ENCODE peak calls at places on chromosomes 16 and 17, in nine cellular contexts. D is HCT116, L is thoracic aorta, F is lower leg skin, V is testis, Z is choroid plexus epithelial cell, O is tibial artery, N is AG09309, J is heart left ventricle. R is an unnamed sample.

GRCh38 chr16:74160759-74161158 is 135.9 kb upstream of the PSMD7 start:
- DNase-seq in D (no peak), L (no peak), F (no peak), V (no peak), Z (no peak), O (no peak), N (no peak), J (no peak), R (no peak)

GRCh38 chr16:23754594-23755483 is at the start of gene CHP2:
- DNase-seq in D (no peak), L (no peak), F (peak), V (peak), Z (no peak), O (no peak), N (no peak), J (peak), R (no peak)

GRCh38 chr17:49579522-49579921 is 3.9 kb downstream of the NXPH3 start:
- DNase-seq in D (no peak), L (no peak), F (no peak), V (no peak), Z (no peak), O (no peak), N (no peak), J (no peak), R (no peak)

GRCh38 chr17:16881239-16881924 is 90.5 kb downstream of the TNFRSF13B start:
- DNase-seq in D (no peak), L (no peak), F (peak), V (no peak), Z (no peak), O (no peak), N (no peak), J (no peak), R (no peak)

GRCh38 chr16:88347656-88348376 is 34.9 kb upstream of the ZNF469 start:
- DNase-seq in D (no peak), L (no peak), F (no peak), V (no peak), Z (no peak), O (no peak), N (no peak), J (peak), R (no peak)

GRCh38 chr17:48995332-48995870 is 1.8 kb upstream of the IGF2BP1 start:
- DNase-seq in D (no peak), L (no peak), F (peak), V (no peak), Z (no peak), O (no peak), N (no peak), J (no peak), R (no peak)

GRCh38 chr17:80379348-80379747 is 35.6 kb upstream of the ENDOV start:
- DNase-seq in D (no peak), L (no peak), F (no peak), V (no peak), Z (no peak), O (no peak), N (no peak), J (no peak), R (no peak)

GRCh38 chr17:67994827-67995567 is 1.3 kb downstream of the C17orf58 start:
- DNase-seq in D (no peak), L (no peak), F (no peak), V (no peak), Z (peak), O (peak), N (no peak), J (no peak), R (peak)

GRCh38 chr16:69706256-69706974 is 19.9 kb downstream of the NQO1 start:
- DNase-seq in D (no peak), L (no peak), F (no peak), V (no peak), Z (peak), O (no peak), N (no peak), J (no peak), R (no peak)

GRCh38 chr16:23962001-23962400 is 126.2 kb downstream of the PRKCB start:
- DNase-seq in D (no peak), L (no peak), F (peak), V (no peak), Z (no peak), O (no peak), N (no peak), J (no peak), R (no peak)

GRCh38 chr17:65099941-65100315 is 37.2 kb upstream of the RGS9 start:
- DNase-seq in D (peak), L (peak), F (peak), V (peak), Z (peak), O (peak), N (no peak), J (peak), R (no peak)

GRCh38 chr17:7956208-7956965 is 24.4 kb downstream of the CNTROB start:
- DNase-seq in D (no peak), L (no peak), F (no peak), V (peak), Z (peak), O (peak), N (no peak), J (peak), R (no peak)

GRCh38 chr16:3963203-3963602 is 82.7 kb upstream of the CREBBP start:
- DNase-seq in D (no peak), L (no peak), F (no peak), V (no peak), Z (no peak), O (no peak), N (no peak), J (no peak), R (no peak)

GRCh38 chr16:72066747-72067146 is 3.7 kb downstream of the HPR start:
- DNase-seq in D (peak), L (no peak), F (no peak), V (no peak), Z (peak), O (no peak), N (peak), J (no peak), R (no peak)

GRCh38 chr17:80461527-80462166 is 14.8 kb downstream of the NPTX1 start:
- DNase-seq in D (no peak), L (no peak), F (no peak), V (no peak), Z (no peak), O (no peak), N (no peak), J (no peak), R (no peak)

GRCh38 chr17:57407287-57408063 is 151.2 kb downstream of the MSI2 start:
- DNase-seq in D (no peak), L (no peak), F (no peak), V (no peak), Z (no peak), O (no peak), N (no peak), J (no peak), R (no peak)

GRCh38 chr17:77425791-77426641 is 285.2 kb downstream of the SEC14L1 start:
- DNase-seq in D (no peak), L (no peak), F (no peak), V (no peak), Z (peak), O (no peak), N (no peak), J (peak), R (no peak)

GRCh38 chr16:53094013-53094630 is 39.3 kb downstream of the CHD9 start:
- DNase-seq in D (no peak), L (no peak), F (peak), V (no peak), Z (peak), O (peak), N (no peak), J (peak), R (no peak)

GRCh38 chr17:58507123-58507634 is 7.3 kb downstream of the MTMR4 start:
- DNase-seq in D (no peak), L (no peak), F (no peak), V (no peak), Z (peak), O (no peak), N (no peak), J (peak), R (no peak)

GRCh38 chr16:77288222-77288621 is 89.0 kb downstream of the SYCE1L start:
- DNase-seq in D (no peak), L (no peak), F (no peak), V (no peak), Z (peak), O (no peak), N (peak), J (no peak), R (no peak)

GRCh38 chr16:70582280-70582978 is 58.8 kb downstream of the SF3B3 start:
- DNase-seq in D (no peak), L (no peak), F (no peak), V (no peak), Z (peak), O (no peak), N (no peak), J (no peak), R (no peak)

GRCh38 chr17:21039839-21040575 is 2.8 kb downstream of the USP22 start:
- DNase-seq in D (peak), L (no peak), F (no peak), V (no peak), Z (peak), O (no peak), N (no peak), J (no peak), R (no peak)

GRCh38 chr16:85138825-85139627 is 26.8 kb upstream of the CIBAR2 start:
- DNase-seq in D (no peak), L (no peak), F (no peak), V (no peak), Z (no peak), O (no peak), N (no peak), J (no peak), R (no peak)

GRCh38 chr17:83199500-83200201 is 120.2 kb downstream of the METRNL start:
- DNase-seq in D (no peak), L (peak), F (peak), V (peak), Z (no peak), O (peak), N (peak), J (peak), R (no peak)

GRCh38 chr17:4858880-4859260 is 25.7 kb downstream of the MINK1 start:
- DNase-seq in D (no peak), L (peak), F (no peak), V (no peak), Z (peak), O (no peak), N (no peak), J (peak), R (no peak)

GRCh38 chr17:57370051-57370581 is 113.8 kb downstream of the MSI2 start:
- DNase-seq in D (no peak), L (no peak), F (no peak), V (no peak), Z (peak), O (no peak), N (peak), J (no peak), R (no peak)

GRCh38 chr17:29760279-29760721 is 137.6 kb upstream of the CORO6 start:
- DNase-seq in D (no peak), L (no peak), F (no peak), V (no peak), Z (peak), O (no peak), N (no peak), J (no peak), R (no peak)

DNA sequence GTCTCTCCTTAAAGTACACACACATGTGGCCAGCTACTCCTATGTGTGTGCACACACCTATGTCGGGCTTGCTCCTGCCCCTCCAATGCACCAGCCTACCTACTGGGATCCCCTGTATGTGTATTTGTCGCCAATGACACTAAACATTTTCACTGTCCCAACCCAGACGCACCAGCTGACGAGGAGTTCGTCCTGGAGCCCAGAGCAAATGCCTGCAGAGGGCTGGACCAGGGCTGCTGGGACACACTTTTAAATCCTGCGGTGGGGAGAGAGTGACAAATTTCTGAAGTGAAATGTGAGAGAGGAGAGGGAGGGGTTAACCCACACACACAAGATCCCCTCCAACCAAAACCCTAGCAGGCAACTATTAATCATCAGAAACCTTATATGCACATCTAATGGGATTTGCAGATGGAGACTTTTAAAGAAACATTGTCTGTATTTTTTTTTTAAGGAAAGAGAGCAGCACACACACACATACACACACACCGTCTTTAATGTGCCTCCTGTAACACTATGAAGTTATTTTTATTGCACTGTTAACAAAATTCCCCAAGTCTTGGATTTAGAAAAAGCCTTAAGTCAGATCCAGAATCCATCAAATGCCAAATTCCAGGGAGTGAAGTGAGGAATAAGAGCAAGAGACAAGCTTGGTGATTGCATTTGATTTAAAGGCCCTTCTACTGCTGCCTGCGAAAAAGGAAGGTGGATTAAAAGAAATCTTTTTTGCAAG is at the start of gene MEOX1:
- DNase-seq in D (no peak), L (no peak), F (no peak), V (no peak), Z (peak), O (no peak), N (peak), J (peak), R (peak)
- H3K4me3 ChIP-seq in D (no peak), L (no peak), F (no peak), V (no peak), Z (no peak), O (no peak), N (no peak), J (peak), R (no peak)

GRCh38 chr17:40461774-40462342 is 18.6 kb downstream of the IGFBP4 start:
- DNase-seq in D (no peak), L (no peak), F (no peak), V (no peak), Z (no peak), O (no peak), N (no peak), J (no peak), R (no peak)

GRCh38 chr17:40460585-40460975 is 17.3 kb downstream of the IGFBP4 start:
- DNase-seq in D (no peak), L (no peak), F (no peak), V (no peak), Z (no peak), O (no peak), N (no peak), J (no peak), R (no peak)

GRCh38 chr17:40462343-40463121 is 19.3 kb downstream of the IGFBP4 start:
- DNase-seq in D (no peak), L (no peak), F (no peak), V (no peak), Z (peak), O (no peak), N (no peak), J (no peak), R (no peak)

GRCh38 chr17:40459646-40460584 is 16.7 kb downstream of the IGFBP4 start:
- DNase-seq in D (no peak), L (no peak), F (no peak), V (no peak), Z (no peak), O (no peak), N (no peak), J (peak), R (no peak)

GRCh38 chr17:40461036-40461721 is 17.9 kb downstream of the IGFBP4 start:
- DNase-seq in D (no peak), L (no peak), F (no peak), V (no peak), Z (peak), O (no peak), N (no peak), J (no peak), R (no peak)
- TF ChIP-seq CTCF in D (no peak), L (no peak), F (no peak), V (no peak), Z (no peak), O (no peak), N (no peak), J (no peak), R (no peak)

GRCh38 chr17:41835214-41835799 is 725 bp downstream of the NT5C3B start:
- DNase-seq in D (no peak), L (no peak), F (no peak), V (no peak), Z (no peak), O (no peak), N (no peak), J (no peak), R (no peak)

GRCh38 chr17:41835800-41836549 is at the start of gene NT5C3B:
- DNase-seq in D (peak), L (no peak), F (peak), V (peak), Z (peak), O (peak), N (no peak), J (peak), R (no peak)

GRCh38 chr17:41837761-41838538 is at the start of gene KLHL10:
- DNase-seq in D (no peak), L (no peak), F (no peak), V (no peak), Z (peak), O (no peak), N (no peak), J (no peak), R (no peak)

GRCh38 chr17:41836550-41837196 is 641 bp upstream of the NT5C3B start:
- DNase-seq in D (no peak), L (no peak), F (no peak), V (no peak), Z (no peak), O (no peak), N (no peak), J (no peak), R (no peak)
- H3K4me3 ChIP-seq in D (peak), L (peak), F (no peak), V (peak), Z (peak), O (peak), N (peak), J (peak), R (peak)

DNA sequence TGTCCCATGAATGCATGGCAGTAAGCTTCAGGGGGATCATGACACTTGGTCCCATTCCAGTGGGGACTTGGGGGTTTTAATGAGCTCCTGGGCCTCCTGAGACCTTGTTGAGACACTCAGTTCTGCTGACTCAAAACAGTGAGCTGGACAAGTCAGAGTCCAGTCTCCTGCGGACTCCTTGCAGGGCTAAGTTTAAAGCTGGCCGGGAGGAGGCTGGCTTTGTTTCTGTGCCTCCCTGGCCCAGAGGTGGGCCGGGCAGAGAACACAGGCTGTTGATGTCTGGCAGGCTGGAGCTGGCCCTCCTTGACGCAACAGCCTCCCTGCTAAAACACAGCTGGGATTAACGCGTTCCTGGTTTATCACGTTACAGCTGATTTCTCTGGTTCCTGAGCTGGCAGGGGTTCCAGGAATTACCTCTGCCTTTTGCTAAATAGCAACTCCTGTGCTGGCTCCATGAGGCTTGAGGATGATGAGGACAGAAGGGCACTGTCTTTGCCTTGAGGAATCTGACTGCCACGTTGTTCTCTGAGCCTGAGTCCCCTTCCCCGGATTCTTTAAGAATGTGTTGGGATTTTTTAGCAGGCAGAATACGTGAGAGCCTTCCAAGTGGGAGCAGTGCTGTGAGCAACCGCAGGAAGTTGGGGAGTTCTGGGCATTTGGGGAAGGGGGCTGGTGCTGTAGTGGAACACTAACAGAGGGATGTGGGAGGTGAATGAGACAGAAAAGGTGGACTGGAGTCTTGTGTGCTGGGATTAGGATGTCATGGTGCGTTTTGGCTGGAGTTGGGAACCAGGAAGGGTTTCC is 2.0 kb downstream of the GPT2 start:
- DNase-seq in D (no peak), L (no peak), F (no peak), V (peak), Z (peak), O (no peak), N (no peak), J (no peak), R (no peak)
- TF ChIP-seq CTCF in D (no peak), L (no peak), F (no peak), V (no peak), Z (no peak), O (no peak), N (no peak), J (no peak), R (no peak)

R was measured in HFF-Myc.